ENCODE peak calls at places on chromosomes 3 and 15, in four cellular contexts. F is HEK293T, K is GM12878, T is HepG2. M is an unnamed sample.
A peak's percentile ranks its signal among the peaks of the same experiment; 100 is the strongest.

GRCh38 chr3:122052968-122053367 is 2.2 kb upstream of the CD86 start:
- DNase-seq in T (no peak), F (no peak), K (no peak), M (no peak)

GRCh38 chr3:128726691-128727031 is 678 bp downstream of the RAB7A start:
- DNase-seq in F (peak; percentile 33), T (peak; percentile 58), K (no peak), M (peak; percentile 61)

GRCh38 chr15:26971303-26972018 is 480 bp downstream of the GABRG3 start:
- DNase-seq in F (no peak), K (no peak), T (no peak), M (no peak)

GRCh38 chr15:37109952-37110630 is 9.7 kb upstream of the MEIS2 start:
- DNase-seq in K (no peak), T (no peak), F (no peak), M (no peak)

GRCh38 chr3:128006471-128007424 is 45.5 kb upstream of the SEC61A1 start:
- DNase-seq in K (no peak), T (no peak), F (no peak), M (no peak)

GRCh38 chr15:60573936-60574335 is 95.0 kb upstream of the ICE2 start:
- DNase-seq in F (no peak), T (no peak), K (no peak), M (no peak)

GRCh38 chr15:83694538-83694937 is 40.6 kb downstream of the ADAMTSL3 start:
- DNase-seq in F (no peak), T (no peak), K (no peak), M (no peak)

GRCh38 chr3:183198939-183199338 is 36.4 kb upstream of the LAMP3 start:
- DNase-seq in T (no peak), K (no peak), F (no peak), M (no peak)

GRCh38 chr3:179036226-179036625 is 35.4 kb downstream of the ZMAT3 start:
- DNase-seq in K (no peak), T (no peak), F (no peak), M (no peak)

GRCh38 chr3:82229397-82229796 is 468.0 kb upstream of the GBE1 start:
- DNase-seq in F (no peak), K (peak; percentile 44), T (no peak), M (no peak)

GRCh38 chr3:122014741-122015140 is 7.3 kb downstream of the ILDR1 start:
- DNase-seq in T (no peak), F (no peak), K (peak; percentile 91), M (no peak)

GRCh38 chr15:96894669-96895068 is 564.2 kb downstream of the NR2F2 start:
- DNase-seq in K (no peak), T (no peak), F (no peak), M (no peak)

GRCh38 chr15:72554471-72555425 is 80.6 kb downstream of the ARIH1 start:
- DNase-seq in F (no peak), T (peak; percentile 4), K (no peak), M (no peak)

GRCh38 chr3:95434436-95434835 is 1371.6 kb downstream of the NSUN3 start:
- DNase-seq in F (no peak), K (no peak), T (no peak), M (no peak)

GRCh38 chr3:123546133-123546755 is 38.6 kb downstream of the HACD2 start:
- DNase-seq in K (no peak), T (no peak), F (no peak), M (no peak)

GRCh38 chr15:66171891-66172290 is 81.7 kb downstream of the MEGF11 start:
- DNase-seq in F (no peak), K (no peak), T (no peak), M (no peak)

GRCh38 chr15:66169625-66170024 is 83.9 kb downstream of the MEGF11 start:
- DNase-seq in F (no peak), T (no peak), K (no peak), M (no peak)

GRCh38 chr15:66170042-66170441 is 83.5 kb downstream of the MEGF11 start:
- DNase-seq in F (no peak), K (no peak), T (no peak), M (no peak)

GRCh38 chr15:66170716-66171115 is 82.8 kb downstream of the MEGF11 start:
- DNase-seq in T (no peak), F (no peak), K (no peak), M (no peak)

GRCh38 chr15:66172339-66172980 is 81.1 kb downstream of the MEGF11 start:
- DNase-seq in K (no peak), T (no peak), F (no peak), M (no peak)
- TF ChIP-seq SP1 in K (no peak), T (no peak), F (no peak), M (no peak)

GRCh38 chr3:61821823-61822251 is 260.5 kb downstream of the PTPRG start:
- DNase-seq in F (peak; percentile 19), K (no peak), T (no peak), M (no peak)
- TF ChIP-seq FOXM1 in F (no peak), K (no peak), T (no peak), M (no peak)

GRCh38 chr3:38138347-38139190 is at the start of gene MYD88:
- DNase-seq in K (no peak), T (peak; percentile 63), F (no peak), M (peak; percentile 77)
- TF ChIP-seq SP1 in K (peak; percentile 12), T (no peak), F (no peak), M (peak; percentile 61)

GRCh38 chr15:57375827-57376694 is at the start of gene CGNL1:
- DNase-seq in T (peak; percentile 14), K (no peak), F (peak; percentile 53), M (peak; percentile 40)
- TF ChIP-seq FOXM1 in T (no peak), K (no peak), F (no peak), M (no peak)

GRCh38 chr15:90892498-90893174 is 8.3 kb downstream of the FES start:
- DNase-seq in T (no peak), K (no peak), F (no peak), M (no peak)
- TF ChIP-seq SP1 in T (no peak), K (no peak), F (no peak), M (no peak)

GRCh38 chr3:186211101-186211500 is 102.2 kb upstream of the ETV5 start:
- DNase-seq in T (no peak), F (no peak), K (no peak), M (no peak)

GRCh38 chr3:186209810-186210752 is 101.2 kb upstream of the ETV5 start:
- DNase-seq in F (no peak), T (peak; percentile 84), K (no peak), M (peak; percentile 50)

GRCh38 chr3:186212611-186213010 is 103.7 kb upstream of the ETV5 start:
- DNase-seq in F (no peak), K (no peak), T (no peak), M (no peak)

GRCh38 chr3:186208328-186208989 is 99.6 kb upstream of the ETV5 start:
- DNase-seq in K (no peak), F (no peak), T (no peak), M (no peak)

GRCh38 chr3:186207515-186207914 is 98.6 kb upstream of the ETV5 start:
- DNase-seq in F (no peak), K (no peak), T (no peak), M (no peak)
- TF ChIP-seq FOXM1 in F (no peak), K (no peak), T (no peak), M (no peak)

GRCh38 chr15:65029736-65030208 is 333 bp upstream of the MTFMT start:
- DNase-seq in F (no peak), T (no peak), K (no peak), M (no peak)

GRCh38 chr15:65028921-65029735 is at the start of gene MTFMT:
- DNase-seq in K (no peak), F (peak; percentile 93), T (peak; percentile 68), M (peak; percentile 98)

GRCh38 chr15:65034719-65035118 is 5.3 kb upstream of the MTFMT start:
- DNase-seq in K (no peak), F (no peak), T (no peak), M (no peak)

GRCh38 chr15:65033659-65034269 is 4.3 kb upstream of the MTFMT start:
- DNase-seq in T (peak; percentile 63), K (no peak), F (peak; percentile 31), M (peak; percentile 27)

DNA sequence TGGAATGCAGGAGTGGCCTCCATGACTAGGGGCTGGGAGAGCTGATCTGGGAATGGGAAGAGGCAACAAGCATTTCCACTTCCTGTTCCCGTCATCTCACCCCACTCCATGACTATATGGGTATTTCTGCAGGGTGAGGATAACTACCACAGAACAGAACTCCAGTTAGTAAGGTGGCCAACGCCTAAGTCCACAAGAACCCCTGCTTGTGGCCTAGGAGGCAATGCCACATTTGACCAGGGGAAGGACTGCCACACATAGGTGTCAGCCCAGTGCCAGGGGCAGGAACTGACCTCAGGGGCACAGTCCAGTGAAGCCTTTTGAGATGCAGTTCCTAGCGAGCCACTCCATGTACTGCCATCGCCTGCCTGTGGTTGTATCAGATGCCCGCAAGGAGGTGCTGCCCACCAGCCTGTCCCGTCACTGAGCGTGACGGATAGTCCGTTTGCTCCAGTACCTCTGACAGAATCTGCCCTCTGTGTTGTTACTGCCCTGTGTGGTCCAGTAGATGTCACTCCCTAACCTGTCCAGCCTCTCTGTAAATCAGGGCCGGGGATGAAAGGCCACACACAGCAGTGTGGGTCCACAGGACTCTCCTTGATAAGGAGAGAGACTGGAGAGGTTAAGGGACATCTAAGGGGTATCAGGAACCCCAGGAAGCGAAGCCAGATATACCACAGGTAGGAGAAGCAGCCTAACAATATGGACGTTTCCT is 3.5 kb upstream of the MTFMT start:
- DNase-seq in F (peak; percentile 24), K (no peak), T (peak; percentile 95), M (peak; percentile 72)
- TF ChIP-seq SP1 in F (no peak), K (no peak), T (no peak), M (no peak)